ENCODE peak calls at places on chromosome 21, in nine cellular contexts. L is PC-3, G is colonic mucosa, J is body of pancreas, Z is prostate gland, S is AG04450, U is lung, H is thoracic aorta, R is ovary. N is an unnamed sample.
A peak's percentile ranks its signal among the peaks of the same experiment; 100 is the strongest.

GRCh38 chr21:24045775-24046215 is 1561.5 kb downstream of the MRPL39 start:
- DNase-seq in U (peak; percentile 64), Z (peak; percentile 55), J (peak; percentile 67), S (peak; percentile 94), L (peak; percentile 90), G (peak; percentile 27), H (peak; percentile 24), R (peak; percentile 86), N (no peak)

GRCh38 chr21:26572026-26572425 is 1.1 kb downstream of the CYYR1 start:
- DNase-seq in G (no peak), R (no peak), H (no peak), L (no peak), U (no peak), Z (no peak), S (no peak), J (no peak), N (no peak)

GRCh38 chr21:44366586-44367211 is 13.3 kb downstream of the TRPM2 start:
- DNase-seq in L (no peak), Z (no peak), S (no peak), R (peak; percentile 21), G (no peak), H (no peak), U (no peak), J (no peak), N (no peak)

GRCh38 chr21:34613679-34614442 is 1.1 kb downstream of the RCAN1 start:
- DNase-seq in R (no peak), J (no peak), H (no peak), Z (peak; percentile 7), U (no peak), G (no peak), S (no peak), L (peak; percentile 42), N (no peak)

GRCh38 chr21:15797577-15798363 is 68.0 kb downstream of the USP25 start:
- DNase-seq in U (no peak), G (no peak), L (no peak), H (no peak), R (no peak), Z (no peak), J (no peak), S (no peak), N (no peak)

GRCh38 chr21:20997633-20998455 is at the start of gene NCAM2:
- DNase-seq in L (peak; percentile 53), U (peak; percentile 52), H (no peak), R (peak; percentile 75), G (peak; percentile 54), S (peak; percentile 60), Z (peak; percentile 53), J (peak; percentile 76), N (no peak)

GRCh38 chr21:26709090-26709489 is 136.0 kb upstream of the CYYR1 start:
- DNase-seq in G (no peak), U (no peak), R (no peak), Z (no peak), L (peak; percentile 64), S (no peak), H (no peak), J (no peak), N (no peak)

GRCh38 chr21:27424601-27425000 is 457.7 kb upstream of the ADAMTS5 start:
- DNase-seq in J (no peak), Z (no peak), U (no peak), S (no peak), H (no peak), G (no peak), L (no peak), R (no peak), N (no peak)

GRCh38 chr21:43681650-43682049 is 22.3 kb downstream of the RRP1B start:
- DNase-seq in U (no peak), Z (no peak), G (no peak), J (no peak), R (no peak), L (peak; percentile 43), H (no peak), S (no peak), N (no peak)

GRCh38 chr21:27528697-27529096 is 561.8 kb upstream of the ADAMTS5 start:
- DNase-seq in R (no peak), S (no peak), J (no peak), H (no peak), G (no peak), Z (no peak), U (no peak), L (no peak), N (no peak)

GRCh38 chr21:22758478-22758877 is 1760.3 kb downstream of the NCAM2 start:
- DNase-seq in Z (no peak), R (no peak), G (no peak), L (peak; percentile 67), S (no peak), U (no peak), J (no peak), H (no peak), N (no peak)

GRCh38 chr21:38282921-38283320 is 26.1 kb downstream of the KCNJ15 start:
- DNase-seq in U (no peak), S (no peak), H (no peak), L (no peak), J (no peak), G (no peak), R (no peak), Z (no peak), N (no peak)

GRCh38 chr21:38741976-38742309 is 63.8 kb upstream of the ETS2 start:
- DNase-seq in L (no peak), J (no peak), Z (no peak), G (peak; percentile 57), H (no peak), R (no peak), S (no peak), U (no peak), N (no peak)

GRCh38 chr21:44304846-44305245 is 5.0 kb downstream of the PFKL start:
- DNase-seq in S (no peak), J (peak; percentile 46), U (no peak), G (peak; percentile 50), Z (peak; percentile 33), L (peak; percentile 51), R (peak; percentile 72), H (no peak), N (no peak)

DNA sequence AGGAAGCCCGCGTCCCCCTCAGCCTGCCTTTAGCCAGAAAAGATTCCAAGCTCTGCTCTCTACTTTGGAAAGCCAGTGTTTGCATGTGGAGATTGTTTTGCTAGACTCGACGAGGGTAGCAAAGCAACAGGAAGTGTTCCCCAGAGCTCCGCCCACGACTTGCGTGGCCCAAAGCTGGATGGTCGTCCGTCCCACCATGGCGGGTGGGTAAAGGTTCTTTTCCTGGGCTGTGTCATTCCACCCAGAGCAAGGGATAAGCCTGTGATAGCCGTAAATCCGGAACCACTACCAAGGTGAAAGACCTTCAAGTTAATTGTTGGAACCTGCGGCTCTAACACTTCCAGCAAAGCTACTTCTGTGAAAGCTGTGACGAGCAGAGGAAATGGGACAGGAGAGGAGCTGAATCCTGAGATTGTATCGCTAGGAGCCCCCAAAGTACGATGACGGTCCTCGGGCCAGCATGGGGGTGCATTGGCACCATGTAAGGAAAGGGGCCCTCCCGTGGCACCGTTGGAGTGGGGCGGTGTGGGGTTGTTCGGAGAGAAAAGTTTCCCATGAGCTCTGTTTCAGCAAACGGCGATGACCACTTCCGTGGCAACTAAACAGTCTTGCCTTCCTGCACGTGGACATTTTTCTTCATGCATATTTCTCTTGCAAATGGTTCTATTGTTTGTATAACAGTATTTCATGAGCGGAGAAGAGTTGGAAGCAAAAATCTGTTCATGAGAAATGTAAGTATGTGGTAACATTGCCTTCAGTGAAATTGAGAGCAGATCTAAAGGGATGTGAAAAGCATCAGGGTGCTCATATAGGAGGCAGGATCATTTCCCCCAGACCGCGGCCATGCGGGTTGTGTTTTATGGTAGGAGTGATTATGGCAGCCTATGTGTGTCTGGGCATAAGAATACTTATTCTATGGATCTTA is 8.3 kb downstream of the MX2 start:
- DNase-seq in L (no peak), G (no peak), U (no peak), S (no peak), J (no peak), R (no peak), Z (no peak), H (no peak), N (no peak)
- TF ChIP-seq CTCF in L (no peak), G (no peak), U (no peak), S (no peak), J (no peak), R (no peak), Z (no peak), H (no peak), N (no peak)

DNA sequence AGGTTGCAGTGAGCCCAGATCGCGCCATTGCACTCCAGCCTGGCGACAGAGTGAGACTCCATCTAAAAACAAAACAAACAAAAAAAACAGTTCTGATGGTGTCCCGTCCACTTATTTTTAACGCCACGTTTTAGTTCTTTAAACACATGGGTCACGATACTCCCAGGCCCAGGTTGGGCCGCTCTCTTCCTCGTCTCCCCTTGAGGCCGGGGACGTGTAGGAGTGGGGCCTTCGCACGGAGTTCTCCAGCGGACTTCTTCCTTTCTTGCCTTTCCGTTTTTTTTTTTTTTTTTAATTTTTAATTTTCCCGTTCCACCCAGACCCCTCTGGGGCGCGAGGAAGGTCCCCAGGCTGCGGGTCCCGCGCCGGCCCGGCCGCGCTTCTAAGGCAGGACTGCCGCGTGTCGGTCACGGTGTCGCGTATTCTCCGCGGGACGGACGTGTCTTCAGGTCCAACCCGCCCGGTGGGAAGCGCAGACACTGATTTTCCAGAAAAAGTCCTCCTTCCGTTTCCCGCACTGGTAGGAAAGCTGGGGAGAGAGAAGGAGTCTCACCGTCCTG is 47.5 kb upstream of the SLC19A1 start:
- DNase-seq in H (no peak), R (no peak), J (no peak), Z (no peak), U (no peak), L (no peak), S (no peak), G (no peak), N (no peak)
- H3K4me3 ChIP-seq in H (peak overlapping the region; percentile 69), R (peak overlapping the region; percentile 42), J (peak overlapping the region; percentile 45), Z (peak overlapping the region; percentile 38), U (no peak overlapping the region), L (no peak overlapping the region), S (peak overlapping the region; percentile 46), G (peak overlapping the region; percentile 46), N (no peak overlapping the region)

GRCh38 chr21:19810779-19811178 is 1187.4 kb upstream of the NCAM2 start:
- DNase-seq in S (no peak), U (no peak), J (no peak), H (no peak), G (no peak), R (no peak), Z (no peak), L (no peak), N (no peak)

GRCh38 chr21:19807231-19807630 is 1191.0 kb upstream of the NCAM2 start:
- DNase-seq in J (no peak), G (no peak), S (no peak), Z (no peak), U (no peak), R (no peak), L (no peak), H (no peak), N (no peak)
- TF ChIP-seq CTCF in J (no peak), G (no peak), S (no peak), Z (no peak), U (no peak), R (no peak), L (no peak), H (no peak), N (no peak)

DNA sequence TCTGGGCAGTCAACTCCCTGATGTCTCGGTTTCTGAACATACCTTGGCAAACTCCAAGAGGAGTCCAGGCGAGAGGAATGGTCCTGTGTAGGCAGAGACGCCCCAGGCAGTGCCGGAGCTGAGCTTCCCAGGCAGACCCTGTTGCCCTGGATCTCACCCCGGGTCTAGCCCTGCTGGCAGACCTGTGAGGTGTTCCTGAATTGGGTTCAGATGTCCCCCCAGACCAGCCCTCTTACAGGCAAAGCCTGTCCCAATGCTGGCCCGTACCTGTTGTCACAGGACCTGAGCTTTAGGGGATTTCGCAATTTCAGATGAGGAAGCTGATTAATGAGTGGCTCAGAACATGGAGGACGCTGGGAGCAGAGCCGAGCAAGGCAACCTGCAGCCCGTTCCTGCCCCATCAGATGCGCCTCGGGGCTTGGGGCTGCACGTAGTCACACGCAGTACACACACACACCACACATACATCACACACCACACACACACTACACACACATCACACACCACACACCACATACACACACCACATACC is 38.5 kb upstream of the PDE9A start:
- DNase-seq in L (peak; percentile 75), Z (peak; percentile 81), H (no peak), R (no peak), U (peak; percentile 62), S (no peak), G (peak; percentile 50), J (peak; percentile 58), N (no peak)
- H3K4me3 ChIP-seq in L (no peak overlapping the region), Z (no peak overlapping the region), H (no peak overlapping the region), R (no peak overlapping the region), U (no peak overlapping the region), S (no peak overlapping the region), G (no peak overlapping the region), J (no peak overlapping the region), N (no peak overlapping the region)